ENCODE peak calls at places on chromosomes 11 and 22, in seven cellular contexts. O is chondrocyte, Y is omental fat pad, U is fibroblast of villous mesenchyme, G is heart left ventricle, Z is GM23338, M is OCI-LY7. N is an unnamed sample.

GRCh38 chr11:96260526-96260925 is 82.5 kb downstream of the MAML2 start:
- DNase-seq in O (no peak), Y (no peak), U (no peak), G (no peak), Z (no peak), M (no peak), N (no peak)

GRCh38 chr11:12087075-12087775 is 23.2 kb upstream of the MICAL2 start:
- DNase-seq in O (no peak), Y (no peak), U (peak), G (no peak), Z (peak), M (no peak), N (no peak)

GRCh38 chr11:130553306-130553705 is 104.9 kb downstream of the ADAMTS15 start:
- DNase-seq in O (no peak), Y (no peak), U (peak), G (no peak), Z (no peak), M (no peak), N (no peak)

GRCh38 chr11:95487391-95487790 is 256.4 kb upstream of the SESN3 start:
- DNase-seq in O (no peak), Y (no peak), U (no peak), G (no peak), Z (peak), M (no peak), N (no peak)

GRCh38 chr11:130322126-130322525 is 7.4 kb upstream of the ZBTB44 start:
- DNase-seq in O (no peak), Y (no peak), U (no peak), G (no peak), Z (no peak), M (no peak), N (no peak)

GRCh38 chr11:65853249-65853979 is 4.6 kb downstream of the CFL1 start:
- DNase-seq in O (no peak), Y (no peak), U (no peak), G (no peak), Z (peak), M (no peak), N (no peak)

GRCh38 chr11:44943696-44944095 is 7.0 kb downstream of the TP53I11 start:
- DNase-seq in O (no peak), Y (no peak), U (no peak), G (no peak), Z (no peak), M (peak), N (no peak)

GRCh38 chr22:20580179-20580578 is 72.8 kb downstream of the MED15 start:
- DNase-seq in O (no peak), Y (no peak), U (no peak), G (no peak), Z (no peak), M (no peak), N (no peak)

GRCh38 chr22:22195265-22196017 is 49.1 kb upstream of the VPREB1 start:
- DNase-seq in O (no peak), Y (peak), U (peak), G (peak), Z (peak), M (peak), N (peak)

GRCh38 chr11:13114566-13115465 is 105.7 kb downstream of the RASSF10 start:
- DNase-seq in O (no peak), Y (no peak), U (no peak), G (no peak), Z (peak), M (no peak), N (no peak)

GRCh38 chr11:93099811-93100210 is 98.0 kb downstream of the SLC36A4 start:
- DNase-seq in O (no peak), Y (no peak), U (no peak), G (no peak), Z (no peak), M (no peak), N (no peak)

GRCh38 chr11:17924713-17925112 is 88.1 kb downstream of the SERGEF start:
- DNase-seq in O (no peak), Y (no peak), U (peak), G (no peak), Z (no peak), M (no peak), N (no peak)

GRCh38 chr11:124754710-124755109 is 2.7 kb upstream of the VSIG2 start:
- DNase-seq in O (no peak), Y (no peak), U (no peak), G (no peak), Z (no peak), M (no peak), N (no peak)
- TF ChIP-seq CTCF in O (no peak), Y (no peak), U (no peak), G (no peak), Z (no peak), M (no peak), N (no peak)

GRCh38 chr22:41957941-41958556 is 6.1 kb downstream of the SMIM45 start:
- DNase-seq in O (no peak), Y (no peak), U (no peak), G (no peak), Z (peak), M (no peak), N (no peak)
- TF ChIP-seq CTCF in O (peak), Y (no peak), U (no peak), G (no peak), Z (no peak), M (no peak), N (peak)

DNA sequence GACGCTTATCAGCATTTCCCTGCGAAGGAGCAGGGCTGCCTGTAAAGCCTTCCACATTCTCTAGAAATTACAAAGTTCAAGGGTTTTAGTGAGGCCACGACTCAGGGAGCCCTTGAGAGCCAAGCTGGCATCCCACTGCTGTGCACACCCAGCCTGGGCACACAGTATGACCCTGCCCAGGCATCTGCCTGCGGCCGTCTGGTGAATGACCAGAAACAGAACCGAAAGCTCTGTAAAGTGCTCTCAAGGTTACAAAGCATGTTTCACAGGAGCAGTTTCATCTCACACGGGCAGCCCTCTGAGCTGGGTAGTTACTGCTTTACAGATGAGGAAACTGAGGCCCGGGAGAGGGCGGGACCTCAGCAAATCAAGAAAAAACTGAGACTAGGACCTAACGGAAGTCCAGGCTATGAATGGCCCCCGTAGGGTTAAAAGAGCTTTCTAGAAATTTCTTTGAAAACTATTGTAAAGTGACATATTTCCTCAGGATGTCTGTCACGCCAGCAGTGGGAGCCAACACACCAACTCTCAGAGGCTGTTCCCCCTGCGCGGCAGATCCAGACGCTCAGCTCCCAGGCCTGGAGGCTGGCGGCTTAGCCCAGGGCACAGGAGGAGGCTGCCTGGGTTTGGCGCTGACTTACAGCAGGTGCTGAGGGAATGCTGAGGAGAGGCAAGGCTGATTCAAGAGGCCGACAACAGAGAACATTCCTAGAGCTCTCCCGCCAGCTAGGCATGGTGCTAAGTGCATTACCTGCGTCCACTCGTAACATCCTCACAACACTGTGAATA is 7.7 kb upstream of the TCF20 start:
- DNase-seq in O (peak), Y (no peak), U (peak), G (no peak), Z (no peak), M (no peak), N (no peak)
- TF ChIP-seq CTCF in O (peak), Y (no peak), U (no peak), G (no peak), Z (no peak), M (peak), N (no peak)

DNA sequence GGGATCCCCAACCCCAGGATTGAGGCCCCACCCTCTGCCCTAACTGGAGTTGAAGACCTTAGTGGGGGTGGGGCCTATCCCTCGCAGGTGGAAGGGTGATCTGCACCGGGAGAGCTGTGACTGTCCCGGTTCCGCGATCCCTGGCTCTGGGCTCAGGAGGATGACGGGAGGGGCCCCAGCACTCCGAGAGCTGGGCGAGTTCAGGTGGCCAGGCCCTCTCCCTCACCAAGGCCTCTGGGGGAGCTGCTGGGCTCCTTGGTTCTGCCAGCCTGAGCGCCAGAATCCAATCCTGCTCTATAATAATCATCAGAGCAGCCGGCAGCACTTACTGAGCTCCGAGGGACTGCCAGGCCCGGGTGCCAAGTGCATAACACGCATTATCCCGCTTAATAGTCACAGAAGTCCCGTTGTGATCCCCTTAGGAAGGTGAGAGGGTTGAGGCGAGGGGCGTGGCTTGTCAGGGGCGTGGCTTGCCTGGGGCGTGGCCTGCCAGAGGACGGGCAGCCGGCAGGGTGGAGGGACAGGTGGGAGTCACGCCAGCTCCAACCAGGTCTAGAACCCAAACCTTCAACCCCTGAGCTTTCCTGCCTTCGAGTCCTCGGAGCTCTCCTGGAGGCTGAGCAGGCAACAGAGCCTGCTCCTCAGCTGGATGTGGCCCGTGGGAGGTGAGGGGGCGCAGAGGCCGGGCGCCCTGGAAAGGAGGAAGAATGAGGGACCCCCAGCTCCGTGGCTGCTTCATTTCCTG is 7.2 kb upstream of the SYT7 start:
- DNase-seq in O (no peak), Y (no peak), U (no peak), G (peak), Z (peak), M (peak), N (peak)
- TF ChIP-seq CTCF in O (peak), Y (no peak), U (peak), G (no peak), Z (peak), M (no peak), N (no peak)